ENCODE peak calls at places on chromosome 22, in six cellular contexts. T is body of pancreas, I is H1, B is sigmoid colon, W is GM23338, X is tibial artery. Z is an unnamed sample.

GRCh38 chr22:22069450-22070370 is 87.1 kb upstream of the TOP3B start:
- DNase-seq in T (no peak), I (no peak), B (no peak), W (peak; percentile 22), X (no peak), Z (no peak)

GRCh38 chr22:33831651-33832050 is 88.6 kb downstream of the LARGE1 start:
- DNase-seq in T (no peak), I (no peak), B (no peak), W (no peak), X (no peak), Z (no peak)

GRCh38 chr22:49705631-49706352 is 121.9 kb downstream of the BRD1 start:
- DNase-seq in T (no peak), I (no peak), B (no peak), W (no peak), X (no peak), Z (peak; percentile 13)

GRCh38 chr22:42978453-42979103 is 36.4 kb downstream of the PACSIN2 start:
- DNase-seq in T (no peak), I (no peak), B (no peak), W (no peak), X (no peak), Z (no peak)

GRCh38 chr22:43038325-43038724 is 23.4 kb upstream of the PACSIN2 start:
- DNase-seq in T (no peak), I (no peak), B (no peak), W (no peak), X (no peak), Z (no peak)

GRCh38 chr22:20844055-20845037 is 14.3 kb downstream of the PI4KA start:
- DNase-seq in T (no peak), I (no peak), B (no peak), W (no peak), X (no peak), Z (no peak)

GRCh38 chr22:31122532-31123291 is at the start of gene INPP5J:
- DNase-seq in T (peak; percentile 79), I (no peak), B (peak; percentile 87), W (peak; percentile 80), X (peak; percentile 74), Z (no peak)

GRCh38 chr22:23147632-23148387 is 2.5 kb downstream of the RAB36 start:
- DNase-seq in T (peak; percentile 42), I (no peak), B (no peak), W (no peak), X (no peak), Z (no peak)

GRCh38 chr22:31742115-31742514 is 7.8 kb downstream of the PRR14L start:
- DNase-seq in T (no peak), I (no peak), B (no peak), W (no peak), X (no peak), Z (no peak)

GRCh38 chr22:49141761-49142160 is 685.9 kb downstream of the BRD1 start:
- DNase-seq in T (no peak), I (no peak), B (no peak), W (no peak), X (no peak), Z (no peak)

GRCh38 chr22:31969789-31970489 is 25.6 kb downstream of the YWHAH start:
- DNase-seq in T (peak; percentile 86), I (peak; percentile 83), B (peak; percentile 71), W (peak; percentile 95), X (peak; percentile 74), Z (peak; percentile 73)

GRCh38 chr22:42685941-42686666 is 34.6 kb downstream of the A4GALT start:
- DNase-seq in T (no peak), I (no peak), B (peak; percentile 83), W (peak; percentile 18), X (peak; percentile 90), Z (no peak)

GRCh38 chr22:25388866-25389540 is 169.6 kb downstream of the CRYBB2 start:
- DNase-seq in T (no peak), I (peak; percentile 44), B (no peak), W (no peak), X (no peak), Z (no peak)

GRCh38 chr22:39600491-39601179 is 30.1 kb downstream of the CACNA1I start:
- DNase-seq in T (no peak), I (no peak), B (no peak), W (no peak), X (no peak), Z (peak; percentile 9)
- H3K4me3 ChIP-seq in T (no peak overlapping the region), I (no peak overlapping the region), B (no peak overlapping the region), W (no peak overlapping the region), X (no peak overlapping the region), Z (no peak overlapping the region)

DNA sequence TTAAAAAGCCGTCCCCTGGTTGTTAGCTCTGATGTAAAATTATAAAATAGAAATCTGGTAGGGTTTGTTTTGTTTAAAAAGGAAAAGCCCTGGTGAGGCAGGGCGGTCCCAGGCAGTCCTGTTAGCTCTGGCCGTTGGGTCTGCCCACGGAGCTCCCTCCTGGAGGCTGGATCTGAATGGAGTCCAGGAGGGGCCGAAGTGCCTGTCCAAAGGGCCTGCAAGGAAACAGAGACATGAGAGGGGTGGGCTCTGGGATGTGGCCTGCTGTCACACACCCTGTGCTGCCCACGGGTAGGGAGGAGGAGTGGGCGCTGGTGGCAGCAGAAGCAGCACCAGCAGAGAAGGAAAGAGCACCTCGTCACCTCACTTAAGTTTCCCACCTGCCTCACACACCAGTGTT is 11.3 kb upstream of the PMM1 start:
- DNase-seq in T (no peak), I (no peak), B (no peak), W (no peak), X (no peak), Z (no peak)
- H3K36me3 ChIP-seq in T (peaks cover 8% of the 10 kb centered on the region), I (peaks cover 15% of the 10 kb centered on the region), B (peaks cover 3% of the 10 kb centered on the region), W (peaks cover 6% of the 10 kb centered on the region), X (peaks cover 15% of the 10 kb centered on the region), Z (peaks cover 62% of the 10 kb centered on the region)

DNA sequence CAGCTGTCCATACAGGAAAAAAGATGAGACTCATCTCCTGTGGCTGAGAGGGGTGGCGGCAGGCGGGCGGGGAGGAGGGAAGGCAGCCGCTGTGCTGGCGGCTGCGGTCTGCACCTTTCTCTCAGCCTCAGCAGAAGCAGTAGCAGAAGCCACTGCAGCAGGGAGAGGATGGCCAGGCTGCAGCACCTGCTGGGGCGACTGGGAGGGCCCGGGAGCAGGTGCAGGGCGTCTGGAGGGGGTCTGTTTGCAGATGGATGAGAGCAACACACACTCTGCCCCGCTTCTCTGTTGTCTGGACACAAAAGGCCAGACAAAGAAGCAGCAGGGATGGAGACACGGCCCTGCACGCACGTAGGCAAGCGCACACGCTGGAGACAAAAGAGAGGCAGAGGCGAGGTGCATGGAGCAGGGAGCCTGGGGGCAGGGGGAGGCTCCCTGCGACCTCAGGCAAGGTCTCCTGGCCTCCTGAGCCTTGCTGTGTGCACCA is 9.3 kb upstream of the MIAT start:
- DNase-seq in T (no peak), I (peak; percentile 74), B (no peak), W (peak; percentile 89), X (no peak), Z (no peak)
- H3K4me3 ChIP-seq in T (no peak overlapping the region), I (peak overlapping the region; percentile 11), B (no peak overlapping the region), W (peak overlapping the region; percentile 43), X (no peak overlapping the region), Z (no peak overlapping the region)

GRCh38 chr22:46309526-46310085 is 12.9 kb downstream of the GTSE1 start:
- DNase-seq in T (no peak), I (no peak), B (no peak), W (no peak), X (no peak), Z (no peak)

GRCh38 chr22:46312056-46312455 is 15.4 kb downstream of the GTSE1 start:
- DNase-seq in T (no peak), I (no peak), B (no peak), W (no peak), X (no peak), Z (no peak)

GRCh38 chr22:46303347-46303965 is 6.8 kb downstream of the GTSE1 start:
- DNase-seq in T (no peak), I (no peak), B (no peak), W (no peak), X (no peak), Z (no peak)

DNA sequence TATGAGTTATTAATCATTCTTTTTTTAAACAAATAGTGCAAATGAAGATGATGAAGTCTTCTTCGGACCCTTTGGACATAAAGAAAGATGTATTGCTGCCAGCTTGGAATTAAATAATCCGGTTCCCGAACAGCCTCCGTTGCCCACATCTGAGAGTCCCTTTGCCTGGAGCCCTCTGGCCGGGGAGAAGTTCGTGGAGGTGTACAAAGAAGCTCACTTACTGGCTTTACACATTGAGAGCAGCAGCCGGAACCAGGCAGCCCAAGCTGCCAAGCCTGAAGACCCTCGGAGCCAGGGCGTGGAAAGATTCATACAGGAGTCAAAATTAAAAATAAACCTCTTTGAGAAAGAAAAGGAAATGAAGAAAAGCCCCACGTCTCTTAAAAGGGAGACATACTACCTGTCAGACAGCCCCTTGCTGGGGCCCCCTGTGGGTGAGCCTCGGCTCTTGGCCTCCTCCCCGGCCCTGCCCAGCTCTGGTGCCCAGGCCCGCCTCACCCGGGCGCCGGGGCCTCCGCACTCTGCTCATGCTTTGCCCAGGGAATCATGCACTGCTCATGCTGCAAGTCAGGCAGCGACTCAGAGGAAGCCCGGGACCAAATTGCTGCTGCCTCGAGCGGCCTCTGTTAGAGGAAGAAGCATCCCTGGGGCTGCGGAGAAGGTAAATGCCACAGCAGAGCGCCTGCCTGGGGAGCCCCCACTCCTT is 11.8 kb downstream of the GTSE1 start:
- DNase-seq in T (no peak), I (no peak), B (no peak), W (no peak), X (no peak), Z (no peak)
- H3K36me3 ChIP-seq in T (no peaks in the 10 kb centered on the region), I (peaks cover 5% of the 10 kb centered on the region), B (no peaks in the 10 kb centered on the region), W (no peaks in the 10 kb centered on the region), X (no peaks in the 10 kb centered on the region), Z (peaks cover 11% of the 10 kb centered on the region)

GRCh38 chr22:29316429-29316828 is 932 bp upstream of the RASL10A start:
- DNase-seq in T (no peak), I (no peak), B (no peak), W (peak; percentile 30), X (no peak), Z (peak; percentile 40)

GRCh38 chr22:29314074-29314473 is 1.4 kb downstream of the RASL10A start:
- DNase-seq in T (no peak), I (no peak), B (no peak), W (no peak), X (peak; percentile 63), Z (no peak)

GRCh38 chr22:29315286-29316195 is at the start of gene RASL10A:
- DNase-seq in T (no peak), I (peak; percentile 69), B (no peak), W (peak; percentile 64), X (peak; percentile 52), Z (peak; percentile 77)

GRCh38 chr22:29313126-29314071 is 2.1 kb downstream of the RASL10A start:
- DNase-seq in T (no peak), I (peak; percentile 88), B (peak; percentile 70), W (peak; percentile 89), X (peak; percentile 70), Z (peak; percentile 78)

GRCh38 chr22:29314537-29315285 is 786 bp downstream of the RASL10A start:
- DNase-seq in T (no peak), I (peak; percentile 65), B (no peak), W (peak; percentile 64), X (peak; percentile 64), Z (peak; percentile 74)
- H3K4me3 ChIP-seq in T (no peak overlapping the region), I (peak overlapping the region; percentile 38), B (peak overlapping the region; percentile 41), W (peak overlapping the region; percentile 61), X (peak overlapping the region; percentile 8), Z (peak overlapping the region; percentile 26)